ENCODE peak calls at places on chromosomes 1 and 21, in eight cellular contexts. One of them, this sample, is unnamed.

GRCh38 chr1:35575401-35575958 is 2.4 kb downstream of the TFAP2E start:
- DNase-seq in heart right ventricle: no peak
- DNase-seq in heart left ventricle: no peak
- DNase-seq in GM12864: no peak
- DNase-seq in thoracic aorta: no peak
- DNase-seq in H1: no peak
- DNase-seq in cardiac muscle cell: no peak
- DNase-seq in left ventricle myocardium inferior: no peak
- DNase-seq in this sample: no peak

GRCh38 chr21:17732306-17732705 is 86.8 kb downstream of the C21orf91 start:
- DNase-seq in heart right ventricle: no peak
- DNase-seq in heart left ventricle: no peak
- DNase-seq in GM12864: no peak
- DNase-seq in thoracic aorta: no peak
- DNase-seq in H1: no peak
- DNase-seq in cardiac muscle cell: no peak
- DNase-seq in left ventricle myocardium inferior: no peak
- DNase-seq in this sample: peak; percentile 3

GRCh38 chr1:61403863-61404615 is 320.9 kb downstream of the TM2D1 start:
- DNase-seq in heart right ventricle: no peak
- DNase-seq in heart left ventricle: no peak
- DNase-seq in GM12864: no peak
- DNase-seq in thoracic aorta: no peak
- DNase-seq in H1: no peak
- DNase-seq in cardiac muscle cell: no peak
- DNase-seq in left ventricle myocardium inferior: no peak
- DNase-seq in this sample: peak; percentile 62

GRCh38 chr1:99544328-99544727 is 101.6 kb upstream of the PALMD start:
- DNase-seq in heart right ventricle: no peak
- DNase-seq in heart left ventricle: no peak
- DNase-seq in GM12864: no peak
- DNase-seq in thoracic aorta: no peak
- DNase-seq in H1: no peak
- DNase-seq in cardiac muscle cell: no peak
- DNase-seq in left ventricle myocardium inferior: no peak
- DNase-seq in this sample: peak; percentile 46

GRCh38 chr1:51520700-51521248 is 1.7 kb upstream of the EPS15 start:
- DNase-seq in heart right ventricle: no peak
- DNase-seq in heart left ventricle: no peak
- DNase-seq in GM12864: no peak
- DNase-seq in thoracic aorta: no peak
- DNase-seq in H1: no peak
- DNase-seq in cardiac muscle cell: no peak
- DNase-seq in left ventricle myocardium inferior: no peak
- DNase-seq in this sample: no peak

GRCh38 chr1:110235839-110236682 is 25.9 kb downstream of the KCNC4 start:
- DNase-seq in heart right ventricle: no peak
- DNase-seq in heart left ventricle: peak; percentile 20
- DNase-seq in GM12864: no peak
- DNase-seq in thoracic aorta: no peak
- DNase-seq in H1: no peak
- DNase-seq in cardiac muscle cell: no peak
- DNase-seq in left ventricle myocardium inferior: no peak
- DNase-seq in this sample: peak; percentile 82

GRCh38 chr1:54499097-54500029 is 48.7 kb upstream of the ACOT11 start:
- DNase-seq in heart right ventricle: no peak
- DNase-seq in heart left ventricle: peak; percentile 64
- DNase-seq in GM12864: no peak
- DNase-seq in thoracic aorta: no peak
- DNase-seq in H1: no peak
- DNase-seq in cardiac muscle cell: peak; percentile 76
- DNase-seq in left ventricle myocardium inferior: no peak
- DNase-seq in this sample: peak; percentile 34

GRCh38 chr1:176994926-176995596 is 169.5 kb downstream of the ASTN1 start:
- DNase-seq in heart right ventricle: no peak
- DNase-seq in heart left ventricle: no peak
- DNase-seq in GM12864: no peak
- DNase-seq in thoracic aorta: no peak
- DNase-seq in H1: no peak
- DNase-seq in cardiac muscle cell: no peak
- DNase-seq in left ventricle myocardium inferior: no peak
- DNase-seq in this sample: no peak

GRCh38 chr1:214615871-214616270 is 12.9 kb downstream of the CENPF start:
- DNase-seq in heart right ventricle: no peak
- DNase-seq in heart left ventricle: no peak
- DNase-seq in GM12864: no peak
- DNase-seq in thoracic aorta: no peak
- DNase-seq in H1: no peak
- DNase-seq in cardiac muscle cell: no peak
- DNase-seq in left ventricle myocardium inferior: no peak
- DNase-seq in this sample: peak; percentile 80

GRCh38 chr21:17612023-17612564 is 607 bp downstream of the BTG3 start:
- DNase-seq in heart right ventricle: peak; percentile 32
- DNase-seq in heart left ventricle: peak; percentile 68
- DNase-seq in GM12864: no peak
- DNase-seq in thoracic aorta: no peak
- DNase-seq in H1: no peak
- DNase-seq in cardiac muscle cell: peak; percentile 21
- DNase-seq in left ventricle myocardium inferior: peak; percentile 22
- DNase-seq in this sample: peak; percentile 64

GRCh38 chr1:226121587-226122400 is 59.3 kb downstream of the H3-3A start:
- DNase-seq in heart right ventricle: peak; percentile 75
- DNase-seq in heart left ventricle: peak; percentile 85
- DNase-seq in GM12864: no peak
- DNase-seq in thoracic aorta: no peak
- DNase-seq in H1: no peak
- DNase-seq in cardiac muscle cell: peak; percentile 77
- DNase-seq in left ventricle myocardium inferior: peak; percentile 66
- DNase-seq in this sample: no peak

GRCh38 chr1:42142894-42143675 is 10.1 kb upstream of the GUCA2B start:
- DNase-seq in heart right ventricle: no peak
- DNase-seq in heart left ventricle: no peak
- DNase-seq in GM12864: no peak
- DNase-seq in thoracic aorta: no peak
- DNase-seq in H1: no peak
- DNase-seq in cardiac muscle cell: peak; percentile 36
- DNase-seq in left ventricle myocardium inferior: no peak
- DNase-seq in this sample: no peak

GRCh38 chr1:220186752-220187151 is 85.5 kb downstream of the RAB3GAP2 start:
- DNase-seq in heart right ventricle: no peak
- DNase-seq in heart left ventricle: no peak
- DNase-seq in GM12864: no peak
- DNase-seq in thoracic aorta: no peak
- DNase-seq in H1: no peak
- DNase-seq in cardiac muscle cell: no peak
- DNase-seq in left ventricle myocardium inferior: no peak
- DNase-seq in this sample: no peak

GRCh38 chr1:220184503-220184902 is 87.8 kb downstream of the RAB3GAP2 start:
- DNase-seq in heart right ventricle: no peak
- DNase-seq in heart left ventricle: no peak
- DNase-seq in GM12864: no peak
- DNase-seq in thoracic aorta: no peak
- DNase-seq in H1: no peak
- DNase-seq in cardiac muscle cell: no peak
- DNase-seq in left ventricle myocardium inferior: no peak
- DNase-seq in this sample: no peak

GRCh38 chr1:220189750-220190347 is 82.4 kb downstream of the RAB3GAP2 start:
- DNase-seq in heart right ventricle: no peak
- DNase-seq in heart left ventricle: no peak
- DNase-seq in GM12864: no peak
- DNase-seq in thoracic aorta: no peak
- DNase-seq in H1: no peak
- DNase-seq in cardiac muscle cell: peak; percentile 18
- DNase-seq in left ventricle myocardium inferior: no peak
- DNase-seq in this sample: peak; percentile 51
- TF ChIP-seq CTCF in heart right ventricle: peak; percentile 51
- TF ChIP-seq CTCF in heart left ventricle: peak; percentile 45
- TF ChIP-seq CTCF in GM12864: peak; percentile 27
- TF ChIP-seq CTCF in thoracic aorta: no peak
- TF ChIP-seq CTCF in H1: peak; percentile 29
- TF ChIP-seq CTCF in cardiac muscle cell: peak; percentile 49
- TF ChIP-seq CTCF in left ventricle myocardium inferior: peak; percentile 55
- TF ChIP-seq CTCF in this sample: peak; percentile 49

DNA sequence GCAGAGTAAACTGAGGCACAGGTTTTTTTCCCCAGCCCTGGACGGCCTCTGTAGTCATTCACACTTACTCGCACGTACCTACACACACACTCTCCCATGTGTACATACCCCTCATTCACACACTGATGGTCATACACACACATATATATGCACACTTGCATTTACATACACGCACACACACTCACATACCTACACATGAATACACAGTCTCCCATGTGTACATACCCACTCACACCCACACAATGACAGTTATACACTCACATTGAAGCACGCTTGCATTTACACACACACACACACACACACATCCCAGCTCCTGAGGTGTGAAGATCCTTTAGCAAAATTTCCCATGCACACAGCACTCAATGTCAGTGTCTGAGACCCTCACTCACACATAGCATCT is 766 bp upstream of the FAM131C start:
- DNase-seq in heart right ventricle: no peak
- DNase-seq in heart left ventricle: no peak
- DNase-seq in GM12864: no peak
- DNase-seq in thoracic aorta: no peak
- DNase-seq in H1: no peak
- DNase-seq in cardiac muscle cell: no peak
- DNase-seq in left ventricle myocardium inferior: no peak
- DNase-seq in this sample: no peak
- H3K4me3 ChIP-seq in heart right ventricle: no peak overlapping the region
- H3K4me3 ChIP-seq in heart left ventricle: no peak overlapping the region
- H3K4me3 ChIP-seq in GM12864: no peak overlapping the region
- H3K4me3 ChIP-seq in thoracic aorta: no peak overlapping the region
- H3K4me3 ChIP-seq in H1: peak overlapping the region; percentile 43
- H3K4me3 ChIP-seq in cardiac muscle cell: peak overlapping the region; percentile 42
- H3K4me3 ChIP-seq in left ventricle myocardium inferior: no peak overlapping the region
- H3K4me3 ChIP-seq in this sample: no peak overlapping the region

GRCh38 chr1:20080441-20081330 is 10.7 kb downstream of the PLA2G5 start:
- DNase-seq in heart right ventricle: no peak
- DNase-seq in heart left ventricle: no peak
- DNase-seq in GM12864: no peak
- DNase-seq in thoracic aorta: no peak
- DNase-seq in H1: no peak
- DNase-seq in cardiac muscle cell: no peak
- DNase-seq in left ventricle myocardium inferior: no peak
- DNase-seq in this sample: no peak
- TF ChIP-seq CTCF in heart right ventricle: no peak
- TF ChIP-seq CTCF in heart left ventricle: no peak
- TF ChIP-seq CTCF in GM12864: peak; percentile 1
- TF ChIP-seq CTCF in thoracic aorta: no peak
- TF ChIP-seq CTCF in H1: no peak
- TF ChIP-seq CTCF in cardiac muscle cell: no peak
- TF ChIP-seq CTCF in left ventricle myocardium inferior: no peak
- TF ChIP-seq CTCF in this sample: no peak

GRCh38 chr1:6727535-6727934 is 25.9 kb upstream of the DNAJC11 start:
- DNase-seq in heart right ventricle: peak; percentile 41
- DNase-seq in heart left ventricle: no peak
- DNase-seq in GM12864: peak; percentile 18
- DNase-seq in thoracic aorta: no peak
- DNase-seq in H1: peak; percentile 44
- DNase-seq in cardiac muscle cell: peak; percentile 73
- DNase-seq in left ventricle myocardium inferior: peak; percentile 35
- DNase-seq in this sample: peak; percentile 66
- H3K4me3 ChIP-seq in heart right ventricle: no peak overlapping the region
- H3K4me3 ChIP-seq in heart left ventricle: no peak overlapping the region
- H3K4me3 ChIP-seq in GM12864: no peak overlapping the region
- H3K4me3 ChIP-seq in thoracic aorta: no peak overlapping the region
- H3K4me3 ChIP-seq in H1: no peak overlapping the region
- H3K4me3 ChIP-seq in cardiac muscle cell: no peak overlapping the region
- H3K4me3 ChIP-seq in left ventricle myocardium inferior: no peak overlapping the region
- H3K4me3 ChIP-seq in this sample: no peak overlapping the region

GRCh38 chr1:112505400-112505785 is 3.4 kb upstream of the WNT2B start:
- DNase-seq in heart right ventricle: no peak
- DNase-seq in heart left ventricle: no peak
- DNase-seq in GM12864: no peak
- DNase-seq in thoracic aorta: no peak
- DNase-seq in H1: no peak
- DNase-seq in cardiac muscle cell: peak; percentile 34
- DNase-seq in left ventricle myocardium inferior: no peak
- DNase-seq in this sample: no peak

GRCh38 chr1:112504666-112505399 is 3.9 kb upstream of the WNT2B start:
- DNase-seq in heart right ventricle: no peak
- DNase-seq in heart left ventricle: no peak
- DNase-seq in GM12864: no peak
- DNase-seq in thoracic aorta: no peak
- DNase-seq in H1: no peak
- DNase-seq in cardiac muscle cell: no peak
- DNase-seq in left ventricle myocardium inferior: no peak
- DNase-seq in this sample: no peak

GRCh38 chr1:112502827-112503226 is 5.9 kb upstream of the WNT2B start:
- DNase-seq in heart right ventricle: no peak
- DNase-seq in heart left ventricle: no peak
- DNase-seq in GM12864: no peak
- DNase-seq in thoracic aorta: no peak
- DNase-seq in H1: no peak
- DNase-seq in cardiac muscle cell: no peak
- DNase-seq in left ventricle myocardium inferior: no peak
- DNase-seq in this sample: peak; percentile 53

GRCh38 chr1:112504002-112504401 is 4.8 kb upstream of the WNT2B start:
- DNase-seq in heart right ventricle: no peak
- DNase-seq in heart left ventricle: no peak
- DNase-seq in GM12864: no peak
- DNase-seq in thoracic aorta: no peak
- DNase-seq in H1: no peak
- DNase-seq in cardiac muscle cell: no peak
- DNase-seq in left ventricle myocardium inferior: no peak
- DNase-seq in this sample: no peak

GRCh38 chr1:112501810-112502641 is 6.7 kb upstream of the WNT2B start:
- DNase-seq in heart right ventricle: peak; percentile 77
- DNase-seq in heart left ventricle: peak; percentile 82
- DNase-seq in GM12864: no peak
- DNase-seq in thoracic aorta: no peak
- DNase-seq in H1: no peak
- DNase-seq in cardiac muscle cell: peak; percentile 80
- DNase-seq in left ventricle myocardium inferior: peak; percentile 74
- DNase-seq in this sample: peak; percentile 76
- TF ChIP-seq CTCF in heart right ventricle: peak; percentile 71
- TF ChIP-seq CTCF in heart left ventricle: peak; percentile 67
- TF ChIP-seq CTCF in GM12864: peak; percentile 77
- TF ChIP-seq CTCF in thoracic aorta: peak; percentile 68
- TF ChIP-seq CTCF in H1: peak; percentile 38
- TF ChIP-seq CTCF in cardiac muscle cell: peak; percentile 95
- TF ChIP-seq CTCF in left ventricle myocardium inferior: peak; percentile 83
- TF ChIP-seq CTCF in this sample: peak; percentile 96

GRCh38 chr1:104706631-104707147 is 957.0 kb downstream of the AMY1C start:
- DNase-seq in heart right ventricle: no peak
- DNase-seq in heart left ventricle: no peak
- DNase-seq in GM12864: peak; percentile 13
- DNase-seq in thoracic aorta: no peak
- DNase-seq in H1: no peak
- DNase-seq in cardiac muscle cell: no peak
- DNase-seq in left ventricle myocardium inferior: no peak
- DNase-seq in this sample: peak; percentile 1
- H3K4me3 ChIP-seq in heart right ventricle: no peak overlapping the region
- H3K4me3 ChIP-seq in heart left ventricle: no peak overlapping the region
- H3K4me3 ChIP-seq in GM12864: no peak overlapping the region
- H3K4me3 ChIP-seq in thoracic aorta: no peak overlapping the region
- H3K4me3 ChIP-seq in H1: no peak overlapping the region
- H3K4me3 ChIP-seq in cardiac muscle cell: no peak overlapping the region
- H3K4me3 ChIP-seq in left ventricle myocardium inferior: no peak overlapping the region
- H3K4me3 ChIP-seq in this sample: peak overlapping the region; percentile 20

GRCh38 chr1:166839600-166840308 is 479 bp downstream of the POGK start:
- DNase-seq in heart right ventricle: peak; percentile 66
- DNase-seq in heart left ventricle: peak; percentile 76
- DNase-seq in GM12864: no peak
- DNase-seq in thoracic aorta: no peak
- DNase-seq in H1: no peak
- DNase-seq in cardiac muscle cell: peak; percentile 75
- DNase-seq in left ventricle myocardium inferior: peak; percentile 61
- DNase-seq in this sample: peak; percentile 11
- TF ChIP-seq CTCF in heart right ventricle: peak; percentile 17
- TF ChIP-seq CTCF in heart left ventricle: peak; percentile 17
- TF ChIP-seq CTCF in GM12864: peak; percentile 8
- TF ChIP-seq CTCF in thoracic aorta: no peak
- TF ChIP-seq CTCF in H1: peak; percentile 33
- TF ChIP-seq CTCF in cardiac muscle cell: peak; percentile 23
- TF ChIP-seq CTCF in left ventricle myocardium inferior: peak; percentile 35
- TF ChIP-seq CTCF in this sample: peak; percentile 33